ENCODE peak calls at places on chromosomes 12 and 14, in seven cellular contexts. E is HS-27A; I is CD4-positive, CD25-positive, alpha-beta regulatory T cell; B is iris pigment epithelial cell; C is NCI-H1417; F is NCI-H526; R is SHP77 treated with DMSO at 0.1 percent for 48 hours. O is an unnamed sample.

GRCh38 chr12:51863921-51864700 is 15.6 kb upstream of the FIGNL2 start:
- DNase-seq in C (peak), I (no peak), R (no peak), E (no peak), F (peak), B (no peak), O (no peak)

GRCh38 chr12:100268835-100269564 is 2.0 kb downstream of the SCYL2 start:
- DNase-seq in E (no peak), C (no peak), F (no peak), R (no peak), B (peak), I (peak), O (no peak)

GRCh38 chr12:110022980-110023633 is 23.9 kb downstream of the ANKRD13A start:
- DNase-seq in R (no peak), B (peak), F (no peak), C (no peak), I (no peak), E (no peak), O (no peak)

GRCh38 chr12:46942579-46942978 is 116.8 kb upstream of the SLC38A4 start:
- DNase-seq in C (peak), B (peak), I (no peak), E (peak), R (no peak), F (no peak), O (no peak)

GRCh38 chr12:108237272-108237671 is 101.8 kb downstream of the CMKLR1 start:
- DNase-seq in R (no peak), I (no peak), E (no peak), F (no peak), B (peak), C (no peak), O (no peak)

GRCh38 chr14:57657487-57657886 is 163.8 kb upstream of the CCDC198 start:
- DNase-seq in B (peak), C (no peak), E (no peak), R (no peak), F (no peak), I (no peak), O (no peak)

GRCh38 chr12:34395056-34396005 is 373.0 kb downstream of the ALG10 start:
- DNase-seq in E (no peak), I (no peak), C (no peak), R (no peak), F (no peak), B (no peak), O (no peak)

GRCh38 chr12:46365951-46366379 is 6.6 kb downstream of the SLC38A2 start:
- DNase-seq in C (no peak), B (no peak), I (no peak), E (no peak), R (no peak), F (no peak), O (no peak)

GRCh38 chr12:46549527-46550265 is 177.1 kb upstream of the SLC38A2 start:
- DNase-seq in F (no peak), E (peak), B (peak), R (no peak), I (peak), C (no peak), O (no peak)

GRCh38 chr12:109550310-109550680 is 23.0 kb downstream of the MMAB start:
- DNase-seq in F (no peak), C (peak), I (no peak), B (no peak), R (no peak), E (no peak), O (no peak)

GRCh38 chr12:126425264-126425663 is 1360.0 kb downstream of the AACS start:
- DNase-seq in B (no peak), R (no peak), I (no peak), C (no peak), E (no peak), F (no peak), O (no peak)

GRCh38 chr14:21334202-21334906 is 49.5 kb downstream of the SUPT16H start:
- DNase-seq in C (no peak), F (no peak), I (no peak), E (no peak), R (no peak), B (no peak), O (no peak)

GRCh38 chr14:99726538-99727095 is 42.5 kb downstream of the CYP46A1 start:
- DNase-seq in B (no peak), E (no peak), F (no peak), C (no peak), R (no peak), I (no peak), O (no peak)

GRCh38 chr14:74572829-74573360 is 39.1 kb downstream of the LTBP2 start:
- DNase-seq in I (no peak), C (peak), F (no peak), R (no peak), E (no peak), B (peak), O (no peak)

GRCh38 chr12:19912996-19913395 is 455.3 kb upstream of the PDE3A start:
- DNase-seq in B (no peak), R (no peak), E (no peak), F (no peak), C (peak), I (no peak), O (no peak)

GRCh38 chr14:49992901-49993335 is 100.0 kb downstream of the ARF6 start:
- DNase-seq in I (peak), B (peak), C (no peak), F (no peak), E (no peak), R (no peak), O (peak)

GRCh38 chr12:59004466-59004865 is 84.2 kb upstream of the LRIG3 start:
- DNase-seq in E (no peak), F (no peak), B (no peak), I (no peak), C (peak), R (no peak), O (no peak)

GRCh38 chr12:62789856-62790255 is 145.1 kb downstream of the PPM1H start:
- DNase-seq in C (no peak), F (no peak), B (no peak), I (no peak), R (no peak), E (no peak), O (no peak)

GRCh38 chr14:30349515-30349914 is 209.4 kb upstream of the G2E3 start:
- DNase-seq in B (no peak), E (no peak), R (no peak), I (no peak), C (peak), F (no peak), O (no peak)

GRCh38 chr12:68559984-68560822 is 50.5 kb upstream of the RAP1B start:
- DNase-seq in F (no peak), R (no peak), E (no peak), I (no peak), B (peak), C (no peak), O (no peak)

GRCh38 chr14:56339855-56340701 is 221.9 kb downstream of the PELI2 start:
- DNase-seq in F (peak), R (peak), I (peak), C (peak), E (peak), B (peak), O (no peak)

GRCh38 chr14:74619672-74620131 is 7.7 kb upstream of the LTBP2 start:
- DNase-seq in I (no peak), E (peak), C (no peak), F (no peak), B (peak), R (no peak), O (no peak)

GRCh38 chr14:61491876-61492440 is 170.6 kb downstream of the PRKCH start:
- DNase-seq in C (no peak), I (no peak), R (no peak), E (no peak), F (no peak), B (no peak), O (no peak)

GRCh38 chr12:93804392-93805179 is 127.4 kb downstream of the CRADD start:
- DNase-seq in C (peak), R (no peak), I (peak), E (no peak), B (no peak), F (no peak), O (no peak)

GRCh38 chr14:92770454-92770853 is 22.0 kb upstream of the LGMN start:
- DNase-seq in I (peak), C (no peak), R (no peak), E (no peak), F (no peak), B (no peak), O (no peak)

GRCh38 chr12:117014342-117014887 is 84.8 kb downstream of the TESC start:
- DNase-seq in I (no peak), E (no peak), R (no peak), C (no peak), B (no peak), F (no peak), O (no peak)

O was measured in GM12864.